ENCODE peak calls at places on chromosomes 11 and 22, in four cellular contexts. T, F, V and I are unnamed samples.

GRCh38 chr11:57427692-57428082 is 766 bp upstream of the SLC43A3 start:
- DNase-seq in F (peak; percentile 85), T (no peak), V (peak; percentile 12), I (no peak)

GRCh38 chr11:64687204-64687603 is 35.8 kb downstream of the NRXN2 start:
- DNase-seq in V (no peak), F (peak; percentile 87), T (no peak), I (no peak)

GRCh38 chr11:109858152-109858551 is 235.0 kb upstream of the ZC3H12C start:
- DNase-seq in F (no peak), T (no peak), V (no peak), I (no peak)

GRCh38 chr11:13152736-13153541 is 124.7 kb upstream of the BMAL1 start:
- DNase-seq in T (peak; percentile 33), F (no peak), V (no peak), I (no peak)

GRCh38 chr11:62806611-62807121 is 1.4 kb upstream of the NXF1 start:
- DNase-seq in F (no peak), V (no peak), T (no peak), I (peak; percentile 25)

GRCh38 chr22:49936973-49937757 is 18.7 kb downstream of the CRELD2 start:
- DNase-seq in T (no peak), F (no peak), V (no peak), I (no peak)

GRCh38 chr11:9301720-9302119 is 12.7 kb downstream of the TMEM41B start:
- DNase-seq in V (no peak), T (no peak), F (no peak), I (no peak)

GRCh38 chr11:77407613-77408012 is 66.3 kb downstream of the PAK1 start:
- DNase-seq in F (peak; percentile 76), V (peak; percentile 80), T (no peak), I (peak; percentile 56)

GRCh38 chr11:69059429-69059828 is 10.7 kb downstream of the TPCN2 start:
- DNase-seq in T (no peak), F (no peak), V (no peak), I (no peak)

GRCh38 chr22:29816128-29816527 is 21.9 kb downstream of the ASCC2 start:
- DNase-seq in T (no peak), V (no peak), F (no peak), I (no peak)

DNA sequence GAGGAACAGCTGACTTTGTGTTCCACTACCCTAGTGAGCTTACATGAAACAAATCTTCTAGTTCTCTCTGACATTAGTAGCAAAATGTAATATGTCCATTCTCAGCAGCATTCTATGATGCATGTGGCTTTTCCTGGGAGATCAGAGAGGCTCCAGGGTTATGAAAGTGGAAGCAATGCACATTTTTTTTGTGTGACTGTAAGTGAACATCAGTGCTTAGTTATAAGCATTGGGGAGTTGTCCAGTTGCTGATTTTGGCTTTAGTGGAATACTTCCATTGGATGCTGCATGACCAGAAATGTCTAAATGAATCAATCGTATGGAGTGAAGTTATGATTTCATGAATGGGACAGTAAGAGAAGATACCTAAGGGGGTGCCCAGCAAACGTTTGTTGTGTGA is 255.9 kb downstream of the FAT3 start:
- DNase-seq in T (no peak), F (no peak), V (no peak), I (no peak)
- H3K27me3 ChIP-seq in T (no peaks in the 10 kb centered on the region), F (no peaks in the 10 kb centered on the region), V (no peaks in the 10 kb centered on the region), I (no peaks in the 10 kb centered on the region)

GRCh38 chr11:20156280-20156875 is 3.9 kb downstream of the DBX1 start:
- DNase-seq in T (peak; percentile 80), F (no peak), V (no peak), I (no peak)
- H3K27me3 ChIP-seq in T (peaks cover 63% of the 10 kb centered on the region), F (no peaks in the 10 kb centered on the region), V (peaks cover 58% of the 10 kb centered on the region), I (peaks cover 39% of the 10 kb centered on the region)

GRCh38 chr11:1695548-1696108 is 1.4 kb upstream of the KRTAP5-6 start:
- DNase-seq in F (no peak), T (no peak), V (no peak), I (no peak)

GRCh38 chr11:1693327-1694063 is 3.5 kb upstream of the KRTAP5-6 start:
- DNase-seq in T (peak; percentile 85), F (peak; percentile 92), V (peak; percentile 76), I (peak; percentile 74)

GRCh38 chr11:1694064-1694845 is 2.7 kb upstream of the KRTAP5-6 start:
- DNase-seq in T (peak; percentile 94), F (peak; percentile 98), V (peak; percentile 72), I (peak; percentile 45)

GRCh38 chr11:1696608-1697570 is at the start of gene KRTAP5-6:
- DNase-seq in V (no peak), T (no peak), F (no peak), I (no peak)

DNA sequence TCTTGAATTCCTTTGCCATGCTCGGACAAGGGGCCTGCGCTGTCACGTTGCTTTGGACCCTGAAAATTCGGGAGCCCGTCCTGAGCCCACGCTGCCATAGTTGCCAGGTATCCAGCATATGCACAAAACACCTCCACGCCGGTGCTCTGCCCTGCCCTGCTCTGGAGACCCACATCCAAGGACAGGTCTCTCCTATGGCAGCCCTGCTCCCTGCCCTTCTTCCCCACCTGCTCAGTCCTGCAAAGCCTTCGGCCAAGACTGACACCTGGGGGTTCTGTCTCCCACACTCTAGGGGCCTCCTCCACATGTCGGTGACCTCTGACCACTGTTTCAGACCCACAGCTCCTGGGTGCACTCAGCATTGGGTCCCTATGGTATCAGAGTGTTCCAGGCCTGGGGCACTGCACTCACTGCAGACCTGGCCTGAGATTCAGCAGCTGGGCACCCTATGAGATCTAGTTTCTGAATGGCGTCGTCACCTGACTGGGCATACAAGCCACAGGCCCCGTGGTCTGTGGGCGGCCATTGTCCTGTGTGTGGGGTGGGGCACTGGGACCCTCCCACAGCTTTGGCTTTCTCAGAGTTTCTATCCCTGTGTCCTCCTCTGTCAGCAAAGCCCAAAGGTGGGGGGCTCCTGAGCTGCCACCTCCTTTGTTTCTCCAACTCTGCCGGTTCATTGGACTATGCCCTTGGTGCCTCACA is 2.0 kb upstream of the KRTAP5-6 start:
- DNase-seq in T (no peak), F (no peak), V (no peak), I (no peak)
- H3K27me3 ChIP-seq in T (peaks cover 9% of the 10 kb centered on the region), F (no peaks in the 10 kb centered on the region), V (no peaks in the 10 kb centered on the region), I (no peaks in the 10 kb centered on the region)

DNA sequence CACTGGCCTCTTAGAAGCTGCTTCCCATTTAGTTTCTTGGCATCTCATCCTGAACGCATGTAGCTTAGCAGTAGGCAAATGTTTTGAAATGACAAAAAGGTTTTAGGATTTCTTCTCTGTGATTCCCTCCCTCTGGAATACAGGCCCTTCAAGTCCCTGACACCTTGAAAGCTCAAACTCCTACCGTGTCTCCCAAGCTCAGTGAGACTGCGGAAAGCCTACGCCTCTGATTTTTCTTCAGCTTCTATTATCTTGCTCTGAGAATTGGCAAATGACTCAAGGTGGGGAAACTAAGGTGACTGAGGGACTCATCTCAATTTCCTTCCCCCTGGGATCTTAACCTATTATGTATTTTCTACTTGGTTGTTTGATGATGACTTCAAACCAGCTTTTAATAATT is 130.3 kb downstream of the ENTHD1 start:
- DNase-seq in T (no peak), F (no peak), V (no peak), I (no peak)
- H3K27me3 ChIP-seq in T (peaks cover 49% of the 10 kb centered on the region), F (no peaks in the 10 kb centered on the region), V (no peaks in the 10 kb centered on the region), I (peaks cover 17% of the 10 kb centered on the region)